ENCODE peak calls at places on chromosomes 16 and 17, in four cellular contexts. M is cardiac fibroblast, Y is choroid plexus epithelial cell, V is lower leg skin. U is an unnamed sample.

GRCh38 chr17:45719335-45720071 is 64.6 kb upstream of the CRHR1 start:
- DNase-seq in M (peak), Y (peak), V (peak), U (peak)

GRCh38 chr17:48259710-48260291 is 152.2 kb downstream of the SNX11 start:
- DNase-seq in M (peak), Y (peak), V (no peak), U (no peak)

GRCh38 chr17:58520843-58521430 is 6.5 kb upstream of the MTMR4 start:
- DNase-seq in M (peak), Y (peak), V (no peak), U (no peak)

GRCh38 chr16:81593481-81593880 is 148.9 kb downstream of the CMIP start:
- DNase-seq in M (no peak), Y (no peak), V (no peak), U (no peak)

GRCh38 chr16:66565051-66565450 is 1.2 kb upstream of the CMTM1 start:
- DNase-seq in M (no peak), Y (no peak), V (no peak), U (no peak)

GRCh38 chr16:1290860-1291575 is 18.4 kb upstream of the UBE2I start:
- DNase-seq in M (no peak), Y (no peak), V (no peak), U (no peak)

GRCh38 chr17:75067856-75068255 is 19.9 kb upstream of the SLC16A5 start:
- DNase-seq in M (no peak), Y (no peak), V (no peak), U (no peak)

GRCh38 chr16:65579050-65579449 is 457.2 kb upstream of the CDH11 start:
- DNase-seq in M (no peak), Y (peak), V (no peak), U (no peak)

GRCh38 chr16:68009157-68009735 is 6.5 kb downstream of the DPEP2NB start:
- DNase-seq in M (no peak), Y (no peak), V (no peak), U (no peak)

GRCh38 chr17:13154403-13154802 is 136.6 kb upstream of the ELAC2 start:
- DNase-seq in M (no peak), Y (no peak), V (no peak), U (no peak)

GRCh38 chr16:715448-716249 is 731 bp downstream of the METRN start:
- DNase-seq in M (peak), Y (peak), V (no peak), U (no peak)

GRCh38 chr17:34146440-34147043 is 108.5 kb upstream of the CCL2 start:
- DNase-seq in M (no peak), Y (no peak), V (peak), U (no peak)

GRCh38 chr16:56257260-56257659 is 66.0 kb downstream of the GNAO1 start:
- DNase-seq in M (no peak), Y (no peak), V (no peak), U (no peak)

GRCh38 chr17:47878203-47879027 is 17.6 kb upstream of the SP2 start:
- DNase-seq in M (no peak), Y (no peak), V (no peak), U (no peak)

GRCh38 chr17:57242148-57242547 is 14.2 kb upstream of the MSI2 start:
- DNase-seq in M (peak), Y (peak), V (no peak), U (no peak)

GRCh38 chr17:57245786-57246185 is 10.5 kb upstream of the MSI2 start:
- DNase-seq in M (no peak), Y (peak), V (no peak), U (no peak)

GRCh38 chr17:57247261-57247660 is 9.1 kb upstream of the MSI2 start:
- DNase-seq in M (no peak), Y (no peak), V (no peak), U (no peak)

GRCh38 chr17:57246257-57246656 is 10.1 kb upstream of the MSI2 start:
- DNase-seq in M (no peak), Y (no peak), V (no peak), U (no peak)

GRCh38 chr17:57243171-57243622 is 13.1 kb upstream of the MSI2 start:
- DNase-seq in M (peak), Y (peak), V (peak), U (no peak)
- H3K4me3 ChIP-seq in M (no peak), Y (no peak), V (no peak), U (no peak)

GRCh38 chr16:75249441-75249840 is 2.0 kb downstream of the BCAR1 start:
- DNase-seq in M (no peak), Y (no peak), V (no peak), U (no peak)
- H3K4me3 ChIP-seq in M (peak), Y (peak), V (no peak), U (peak)

GRCh38 chr16:50568187-50568830 is 20.1 kb downstream of the NKD1 start:
- DNase-seq in M (no peak), Y (no peak), V (no peak), U (no peak)

GRCh38 chr16:50567651-50568050 is 19.5 kb downstream of the NKD1 start:
- DNase-seq in M (no peak), Y (no peak), V (no peak), U (no peak)

GRCh38 chr16:50563989-50564388 is 15.8 kb downstream of the NKD1 start:
- DNase-seq in M (no peak), Y (no peak), V (no peak), U (no peak)

GRCh38 chr16:50565428-50565827 is 17.2 kb downstream of the NKD1 start:
- DNase-seq in M (no peak), Y (no peak), V (no peak), U (no peak)

GRCh38 chr16:50566336-50566962 is 18.3 kb downstream of the NKD1 start:
- DNase-seq in M (no peak), Y (no peak), V (no peak), U (no peak)
- H3K4me3 ChIP-seq in M (no peak), Y (no peak), V (no peak), U (no peak)

DNA sequence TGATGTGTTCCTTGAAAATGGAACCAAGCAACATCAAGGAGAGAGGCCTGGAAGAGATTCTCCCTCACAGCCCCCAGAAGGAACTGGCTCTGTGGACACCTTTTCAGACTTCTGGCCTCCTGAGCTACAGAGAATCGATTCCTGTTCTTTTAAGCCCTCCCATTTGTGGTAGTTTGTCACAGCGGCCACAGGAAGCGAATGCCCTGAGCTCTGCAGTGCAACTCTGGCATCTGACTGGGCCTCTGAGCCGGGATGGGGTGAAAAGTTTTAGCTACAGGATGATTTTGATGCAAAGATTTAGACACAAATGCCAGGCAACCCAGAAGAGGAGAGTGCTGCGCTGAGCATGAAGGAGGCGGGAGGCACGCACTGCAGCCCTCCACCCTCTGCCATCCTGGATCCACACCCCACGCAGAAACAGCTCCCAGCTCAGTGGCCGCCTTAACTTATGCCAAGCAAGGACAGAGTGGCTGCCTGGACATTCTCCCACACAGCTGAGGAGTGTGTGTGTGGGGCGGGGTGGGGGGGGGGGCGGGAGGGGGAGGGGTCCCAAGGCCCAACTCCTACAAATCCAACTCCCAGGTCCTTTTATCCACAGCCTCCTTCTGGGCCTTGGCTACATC is 2.2 kb downstream of the TIMP2 start:
- DNase-seq in M (no peak), Y (no peak), V (no peak), U (no peak)
- H3K4me3 ChIP-seq in M (peak), Y (peak), V (no peak), U (peak)

GRCh38 chr17:76840884-76841775 is 27.1 kb upstream of the MGAT5B start:
- DNase-seq in M (no peak), Y (no peak), V (no peak), U (no peak)
- H3K4me3 ChIP-seq in M (no peak), Y (no peak), V (no peak), U (no peak)

GRCh38 chr17:80779961-80780380 is 211.7 kb upstream of the CHMP6 start:
- DNase-seq in M (peak), Y (peak), V (peak), U (peak)

GRCh38 chr17:80781851-80782277 is 209.8 kb upstream of the CHMP6 start:
- DNase-seq in M (no peak), Y (no peak), V (no peak), U (no peak)

GRCh38 chr17:80781188-80781577 is 210.5 kb upstream of the CHMP6 start:
- DNase-seq in M (no peak), Y (no peak), V (no peak), U (no peak)

GRCh38 chr17:80779336-80779735 is 212.3 kb upstream of the CHMP6 start:
- DNase-seq in M (no peak), Y (no peak), V (no peak), U (no peak)

GRCh38 chr17:80780381-80781187 is 211.1 kb upstream of the CHMP6 start:
- DNase-seq in M (no peak), Y (peak), V (no peak), U (no peak)
- H3K4me3 ChIP-seq in M (no peak), Y (no peak), V (no peak), U (no peak)

DNA sequence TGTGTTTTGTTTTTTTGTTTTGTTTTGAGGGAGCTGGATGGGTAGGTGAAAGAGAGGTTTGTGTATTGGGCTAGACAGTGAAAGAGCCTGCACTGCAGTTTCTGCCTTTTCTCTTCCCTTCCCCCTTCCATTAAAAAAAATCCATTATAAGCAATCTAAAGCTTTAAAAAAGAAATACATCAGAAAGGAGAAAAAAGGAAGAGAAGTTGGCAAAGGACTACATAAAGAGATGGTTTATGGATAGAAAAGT is 10.7 kb upstream of the EEF2K start:
- DNase-seq in M (no peak), Y (no peak), V (no peak), U (no peak)
- H3K4me3 ChIP-seq in M (no peak), Y (no peak), V (no peak), U (no peak)

DNA sequence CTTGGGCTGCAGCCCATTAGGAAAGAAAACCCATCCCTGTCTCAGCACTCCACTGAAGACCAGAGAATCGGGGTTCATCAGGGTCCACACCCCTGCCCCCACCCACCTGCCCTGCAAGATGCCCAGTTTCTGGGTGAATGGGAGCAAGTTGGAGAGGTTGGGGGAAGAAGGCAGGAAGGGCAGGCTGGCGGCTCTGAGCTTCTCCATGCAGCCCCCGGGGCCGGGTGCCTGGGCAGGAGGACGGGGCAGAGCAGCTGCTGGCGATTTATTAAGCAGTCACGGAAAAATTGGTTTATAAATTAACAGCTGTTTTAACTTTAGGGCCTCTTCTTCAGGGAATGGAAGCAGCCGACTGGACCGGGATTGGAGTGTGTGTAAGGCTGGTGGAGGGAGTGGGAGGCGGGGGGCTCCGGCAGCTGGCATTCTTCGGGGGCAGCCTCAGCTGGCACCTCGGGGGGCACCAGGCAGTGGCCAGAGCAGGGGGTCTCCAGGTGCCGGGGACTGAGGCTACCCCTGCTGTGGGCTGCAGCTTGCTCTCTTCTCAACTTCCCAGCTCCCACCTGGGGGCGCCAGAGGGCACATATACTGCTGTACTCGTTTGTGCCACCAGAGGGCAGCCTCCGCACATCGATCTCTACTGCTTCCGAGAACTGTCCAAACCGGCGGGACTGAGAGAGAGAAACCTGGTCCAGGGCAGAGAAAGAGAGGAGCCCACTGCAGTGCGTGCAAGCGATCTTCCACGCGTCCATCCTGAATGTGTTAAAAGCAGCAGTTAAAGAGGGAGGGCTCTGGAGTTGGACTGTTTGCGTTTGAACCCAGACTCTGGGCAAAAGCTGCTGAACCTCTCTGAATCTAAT is 5.0 kb upstream of the PPP1R1B start:
- DNase-seq in M (peak), Y (peak), V (peak), U (peak)
- H3K4me3 ChIP-seq in M (no peak), Y (no peak), V (no peak), U (no peak)

GRCh38 chr16:10587622-10588021 is 7.2 kb upstream of the EMP2 start:
- DNase-seq in M (no peak), Y (no peak), V (no peak), U (no peak)
- H3K4me3 ChIP-seq in M (no peak), Y (no peak), V (no peak), U (no peak)

U was measured in skeletal muscle cell.